ENCODE peak calls at places on chromosomes 2 and 18, in four cellular contexts. O, I, H and A are unnamed samples.

GRCh38 chr18:44937985-44938384 is 257.3 kb downstream of the SETBP1 start:
- DNase-seq in O (no peak), H (no peak), I (no peak), A (no peak)

GRCh38 chr2:156182132-156182531 is 150.4 kb downstream of the NR4A2 start:
- DNase-seq in O (no peak), I (no peak), H (no peak), A (no peak)

GRCh38 chr2:1707771-1708351 is 36.5 kb downstream of the PXDN start:
- DNase-seq in H (no peak), O (peak), I (no peak), A (no peak)

GRCh38 chr2:151051584-151052220 is 210.0 kb downstream of the RBM43 start:
- DNase-seq in O (peak), H (no peak), I (no peak), A (no peak)

GRCh38 chr2:127597984-127598380 is 48.0 kb upstream of the GPR17 start:
- DNase-seq in H (no peak), O (peak), I (no peak), A (no peak)

GRCh38 chr2:136004920-136005319 is 19.5 kb upstream of the DARS1 start:
- DNase-seq in O (no peak), I (no peak), H (no peak), A (no peak)

GRCh38 chr2:207640160-207640559 is 15.0 kb upstream of the METTL21A start:
- DNase-seq in O (no peak), H (no peak), I (no peak), A (no peak)

GRCh38 chr2:16126141-16126968 is 186.0 kb downstream of the MYCN start:
- DNase-seq in O (no peak), I (no peak), H (no peak), A (no peak)

GRCh38 chr2:202102425-202103005 is 29.5 kb downstream of the KIAA2012 start:
- DNase-seq in H (no peak), I (no peak), O (no peak), A (no peak)

GRCh38 chr18:52326001-52326400 is 14.0 kb upstream of the DCC start:
- DNase-seq in O (peak), I (no peak), H (no peak), A (no peak)

GRCh38 chr2:241678784-241679540 is 7.7 kb downstream of the DTYMK start:
- DNase-seq in H (no peak), O (peak), I (no peak), A (no peak)

GRCh38 chr2:190519975-190520767 is 14.4 kb downstream of the NEMP2 start:
- DNase-seq in I (no peak), H (no peak), O (no peak), A (no peak)

GRCh38 chr2:155157065-155157464 is 458.6 kb downstream of the KCNJ3 start:
- DNase-seq in O (no peak), I (no peak), H (no peak), A (peak)

GRCh38 chr18:67476585-67476984 is 39.9 kb downstream of the DSEL start:
- DNase-seq in H (no peak), I (no peak), O (peak), A (no peak)

GRCh38 chr2:9228088-9228751 is 21.6 kb downstream of the ASAP2 start:
- DNase-seq in I (no peak), O (peak), H (no peak), A (no peak)

GRCh38 chr18:46333371-46334199 is 229.4 kb downstream of the HAUS1 start:
- DNase-seq in H (peak), O (peak), I (no peak), A (no peak)

GRCh38 chr2:44267269-44268258 is 7.7 kb upstream of the SLC3A1 start:
- DNase-seq in I (no peak), O (no peak), H (no peak), A (peak)

GRCh38 chr2:74708883-74709282 is 54.8 kb downstream of the SEMA4F start:
- DNase-seq in H (no peak), O (peak), I (no peak), A (no peak)

GRCh38 chr2:96150007-96150406 is 4.8 kb upstream of the DUSP2 start:
- DNase-seq in I (no peak), O (no peak), H (peak), A (no peak)

GRCh38 chr2:237205551-237205950 is 119.9 kb downstream of the COPS8 start:
- DNase-seq in H (no peak), I (no peak), O (no peak), A (no peak)

GRCh38 chr2:37388074-37388473 is 43.6 kb downstream of the QPCT start:
- DNase-seq in H (no peak), I (no peak), O (peak), A (no peak)

GRCh38 chr18:66971951-66972350 is 368.1 kb upstream of the CDH19 start:
- DNase-seq in I (no peak), H (no peak), O (no peak), A (no peak)

GRCh38 chr2:219254590-219255219 is 987 bp upstream of the TUBA4A start:
- DNase-seq in H (no peak), I (peak), O (no peak), A (no peak)

GRCh38 chr18:35386600-35387366 is 9.6 kb upstream of the ZNF396 start:
- DNase-seq in O (peak), I (peak), H (no peak), A (peak)

GRCh38 chr18:3903341-3903740 is 453.4 kb downstream of the TGIF1 start:
- DNase-seq in I (no peak), O (peak), H (no peak), A (peak)

GRCh38 chr2:67771380-67771779 is 291.4 kb downstream of the C1D start:
- DNase-seq in O (no peak), I (no peak), H (no peak), A (no peak)
- TF ChIP-seq CTCF in O (no peak), I (no peak), H (no peak), A (no peak)

DNA sequence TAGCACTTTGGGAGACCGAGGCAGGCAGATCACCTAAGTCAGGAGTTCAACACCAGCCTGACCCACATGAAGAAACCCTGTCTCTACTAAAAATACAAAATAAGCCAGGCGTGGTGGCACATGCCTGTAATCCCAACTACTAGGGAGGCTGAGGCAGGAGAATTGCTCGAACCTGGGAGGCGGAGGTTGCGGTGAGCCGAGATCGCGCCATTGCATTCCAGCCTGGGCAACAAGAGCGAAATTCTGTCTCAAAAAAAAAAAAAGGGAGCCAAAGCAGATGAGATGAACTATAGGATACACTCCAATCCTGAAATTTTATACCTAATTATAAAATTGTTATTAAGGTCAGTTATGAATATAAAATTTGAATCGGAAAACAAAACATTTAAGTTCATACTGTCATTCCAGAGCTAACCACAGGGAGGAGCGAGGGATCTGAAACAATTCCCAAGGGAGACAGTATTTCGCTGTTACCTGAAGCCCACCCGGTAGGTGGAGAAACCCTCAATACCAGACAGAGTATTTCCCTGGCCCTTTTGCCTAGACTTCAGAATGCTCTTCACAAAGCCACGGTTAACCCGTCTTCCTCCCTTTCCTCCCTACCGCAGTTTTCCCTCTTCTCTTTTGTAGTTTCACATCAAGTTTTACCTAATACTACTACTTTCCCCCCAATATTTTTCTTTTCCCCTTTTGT is 1.4 kb downstream of the PPM1G start:
- DNase-seq in I (no peak), H (no peak), O (peak), A (peak)
- H3K4me3 ChIP-seq in I (peak), H (peak), O (peak), A (peak)

DNA sequence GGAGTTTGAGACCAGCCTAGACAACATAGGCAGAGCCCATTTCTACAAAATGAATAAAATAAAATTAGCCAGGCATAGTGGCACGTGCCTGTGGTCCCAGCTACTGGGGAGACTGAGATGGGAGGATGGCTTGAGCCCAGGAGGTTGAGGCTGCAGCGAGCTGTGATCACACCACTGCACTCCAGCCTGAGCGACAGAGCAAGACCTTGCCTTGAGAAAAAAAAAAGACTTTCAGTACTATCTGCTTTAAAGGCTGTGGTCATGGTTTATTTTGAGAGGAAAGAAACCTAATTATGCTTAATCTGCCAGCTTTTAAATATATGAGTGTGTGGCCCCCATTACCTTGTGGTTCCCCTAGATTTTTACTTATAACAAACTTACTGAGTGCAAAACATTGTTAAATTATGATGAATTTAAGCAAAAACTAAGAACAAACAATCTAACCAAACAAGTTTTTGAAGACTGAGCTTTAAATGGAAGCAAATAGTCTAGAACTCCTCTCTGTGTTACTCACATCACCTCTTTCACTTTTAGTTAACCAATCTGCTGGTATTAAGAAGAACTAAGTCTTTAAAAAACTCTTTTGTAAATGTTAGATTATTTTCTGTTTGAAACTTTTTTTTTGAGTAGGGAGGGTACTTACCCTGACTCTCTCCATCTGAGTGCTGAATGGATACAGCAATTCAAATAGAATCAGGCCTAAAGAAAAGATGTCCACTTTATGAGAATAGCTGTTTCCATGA is 65.4 kb downstream of the EIF2AK3 start:
- DNase-seq in O (no peak), H (no peak), I (no peak), A (no peak)
- TF ChIP-seq CTCF in O (no peak), H (no peak), I (no peak), A (no peak)

GRCh38 chr18:78699516-78699915 is 280.1 kb upstream of the SALL3 start:
- DNase-seq in O (no peak), I (no peak), H (peak), A (no peak)

GRCh38 chr18:78704960-78705600 is 274.5 kb upstream of the SALL3 start:
- DNase-seq in H (no peak), O (no peak), I (no peak), A (no peak)

GRCh38 chr18:78701753-78702409 is 277.7 kb upstream of the SALL3 start:
- DNase-seq in H (no peak), O (no peak), I (no peak), A (no peak)

GRCh38 chr18:78698914-78699313 is 280.7 kb upstream of the SALL3 start:
- DNase-seq in O (no peak), H (no peak), I (no peak), A (no peak)

DNA sequence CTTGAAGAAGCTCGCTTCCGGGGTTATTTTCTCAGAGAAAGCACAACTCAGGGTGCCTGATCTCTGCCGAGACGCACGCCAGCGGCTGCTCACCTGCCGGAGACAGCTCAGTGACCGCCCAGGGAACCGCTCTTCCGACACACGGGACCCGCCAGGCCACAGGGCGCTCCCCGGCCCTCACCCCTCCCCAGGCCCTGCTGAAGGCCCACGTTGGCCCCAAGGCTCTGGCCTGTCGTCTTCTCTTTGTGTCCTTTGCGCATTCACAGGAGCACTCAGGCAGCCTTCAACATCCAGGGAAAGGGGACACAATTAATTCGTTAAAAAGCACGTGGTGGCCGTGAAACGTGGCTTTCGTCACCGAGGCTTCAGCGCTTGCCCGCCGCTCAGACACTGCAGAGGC is 276.3 kb upstream of the SALL3 start:
- DNase-seq in H (no peak), I (no peak), O (no peak), A (no peak)
- H3K4me3 ChIP-seq in H (no peak), I (no peak), O (no peak), A (no peak)

DNA sequence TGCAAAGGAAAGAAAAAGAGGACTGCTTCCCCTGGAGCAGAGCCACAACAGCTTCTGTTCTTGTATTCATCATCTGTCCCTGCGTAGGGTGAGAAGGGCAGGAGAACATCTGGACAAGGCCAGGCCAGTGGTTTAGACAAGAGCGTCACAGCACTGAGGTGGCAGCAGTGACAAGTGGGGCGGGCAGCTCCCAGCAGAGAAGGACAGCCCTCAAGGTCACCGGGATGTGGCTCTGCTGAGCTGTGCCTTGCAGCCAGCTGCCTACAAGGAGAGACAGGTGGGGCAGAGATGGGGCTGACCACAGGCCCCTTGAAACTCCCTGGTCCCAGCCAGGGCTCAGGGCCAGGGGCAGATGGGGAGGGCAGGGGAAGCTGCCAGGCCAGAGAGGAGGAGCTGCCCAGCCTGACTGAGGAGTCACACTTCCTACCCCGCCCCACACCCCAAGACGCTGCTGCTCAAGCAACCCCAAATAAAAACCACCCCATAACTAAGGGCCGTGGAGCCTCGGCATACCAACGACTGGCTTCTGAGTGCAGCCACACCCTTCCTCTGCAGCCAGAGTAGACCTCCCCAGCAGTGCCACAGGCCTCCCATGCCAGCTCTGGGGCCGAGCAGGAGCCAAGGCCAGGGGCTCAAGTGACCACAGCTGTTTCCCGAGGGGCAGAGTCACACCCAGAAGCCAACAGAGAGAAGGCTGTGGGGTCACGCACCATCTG is 5.4 kb downstream of the RAB11FIP5 start:
- DNase-seq in H (peak), O (no peak), I (no peak), A (no peak)
- TF ChIP-seq CTCF in H (no peak), O (no peak), I (no peak), A (no peak)

GRCh38 chr2:60352491-60353405 is 200.7 kb downstream of the BCL11A start:
- DNase-seq in H (peak), I (no peak), O (no peak), A (no peak)

GRCh38 chr2:60354713-60355112 is 198.7 kb downstream of the BCL11A start:
- DNase-seq in I (no peak), O (no peak), H (no peak), A (no peak)

GRCh38 chr2:60353863-60354262 is 199.6 kb downstream of the BCL11A start:
- DNase-seq in I (no peak), O (no peak), H (no peak), A (no peak)

GRCh38 chr2:60351802-60352201 is 201.7 kb downstream of the BCL11A start:
- DNase-seq in I (no peak), H (peak), O (no peak), A (no peak)

DNA sequence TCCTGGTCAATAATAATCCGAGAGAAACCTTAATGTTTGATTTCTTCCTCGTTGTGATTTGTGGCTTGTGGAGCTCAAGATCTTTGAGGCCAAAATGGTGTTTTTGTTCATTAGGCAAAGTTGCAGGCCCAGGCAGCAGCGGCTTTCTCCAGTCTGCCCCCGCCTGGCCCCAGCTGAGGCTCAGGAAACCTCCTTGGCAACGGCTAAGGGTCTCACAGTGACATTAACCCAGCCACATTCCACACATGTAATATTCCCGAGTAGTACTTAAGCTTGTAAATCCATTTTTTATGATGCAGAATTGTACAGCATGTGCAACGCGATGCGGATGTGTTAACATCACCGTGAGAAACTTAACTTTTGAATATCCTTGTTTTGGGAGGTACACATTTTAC is 200.1 kb downstream of the BCL11A start:
- DNase-seq in H (no peak), I (no peak), O (no peak), A (no peak)
- H3K4me3 ChIP-seq in H (no peak), I (no peak), O (no peak), A (no peak)

DNA sequence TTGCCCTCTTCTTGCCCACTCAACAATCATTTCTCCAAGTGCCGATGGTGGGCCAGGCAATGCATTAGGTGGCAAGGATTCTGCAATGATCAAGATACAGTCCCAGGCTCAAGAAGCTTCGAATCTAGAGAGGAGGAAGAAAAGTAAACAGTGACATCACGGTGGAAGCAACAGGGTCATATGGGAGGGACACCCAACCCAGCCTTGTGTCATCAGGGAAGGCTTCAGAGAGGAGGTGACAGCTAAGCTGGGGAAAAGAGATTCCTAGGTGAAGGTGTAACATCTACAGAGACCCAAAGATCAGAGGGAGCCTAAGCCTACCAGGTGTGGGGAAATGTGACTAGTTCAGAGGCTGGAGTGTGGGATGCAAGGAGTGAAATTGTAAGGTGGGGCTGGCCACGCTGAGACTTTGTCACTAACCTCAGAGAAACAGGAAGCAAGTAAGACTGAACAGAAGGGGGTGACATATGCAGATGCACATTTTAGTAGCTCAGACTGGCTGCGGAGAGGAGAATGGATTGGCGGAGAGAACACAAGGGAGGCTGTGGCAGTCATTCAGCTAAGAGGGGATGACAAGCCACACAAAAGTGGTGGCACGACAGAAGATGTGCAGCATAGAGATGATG is 104.9 kb downstream of the ANKRD44 start:
- DNase-seq in O (no peak), I (peak), H (peak), A (no peak)
- TF ChIP-seq CTCF in O (no peak), I (no peak), H (peak), A (no peak)

DNA sequence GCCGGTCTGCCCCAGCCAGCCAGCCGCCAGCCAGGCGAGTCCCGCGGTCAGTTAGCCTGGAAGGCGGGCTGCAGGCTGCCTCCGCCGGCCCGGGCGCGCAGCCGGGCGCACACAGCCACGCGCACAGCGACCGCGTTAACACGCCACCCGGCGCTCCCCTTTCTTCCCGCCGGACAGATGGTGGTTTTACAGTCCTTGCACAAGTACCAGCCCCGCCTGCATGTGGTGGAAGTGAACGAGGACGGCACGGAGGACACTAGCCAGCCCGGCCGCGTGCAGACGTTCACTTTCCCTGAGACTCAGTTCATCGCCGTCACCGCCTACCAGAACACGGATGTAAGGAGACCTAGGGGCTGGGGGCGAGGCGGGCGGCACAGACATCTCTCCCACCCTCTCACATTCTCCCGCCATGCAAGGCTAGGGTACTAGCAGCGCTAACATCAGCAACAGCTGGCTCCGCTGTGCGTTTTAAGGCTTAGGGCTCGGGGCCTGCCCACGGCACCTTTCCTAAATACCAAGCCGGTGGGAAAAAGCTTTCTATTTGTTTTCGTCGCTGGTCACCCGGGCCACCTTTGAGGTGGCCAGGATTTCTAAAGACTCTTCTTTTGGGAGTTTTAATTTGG is 2.7 kb downstream of the TBR1 start:
- DNase-seq in I (no peak), H (no peak), O (no peak), A (no peak)
- H3K4me3 ChIP-seq in I (no peak), H (no peak), O (no peak), A (peak)